ENCODE peak calls at places on chromosome 16, in eight cellular contexts. S is GM23248, W is neural progenitor cell, D is hepatocyte, E is HCT116, V is GM23338, A is OCI-LY7, M is PC-3. J is an unnamed sample.
A peak's percentile ranks its signal among the peaks of the same experiment; 100 is the strongest.

GRCh38 chr16:73058221-73058615 is 10.3 kb upstream of the ZFHX3 start:
- DNase-seq in E (no peak), S (peak; percentile 77), A (peak; percentile 72), M (no peak), W (no peak), D (peak; percentile 80), V (peak; percentile 62), J (peak; percentile 49)

GRCh38 chr16:15946257-15947044 is 3.0 kb upstream of the ABCC1 start:
- DNase-seq in W (no peak), M (peak; percentile 85), A (no peak), S (peak; percentile 89), V (no peak), D (peak; percentile 21), E (no peak), J (no peak)

GRCh38 chr16:592518-593306 is 2.8 kb downstream of the RAB40C start:
- DNase-seq in V (no peak), W (no peak), S (peak; percentile 20), A (no peak), M (no peak), D (no peak), E (no peak), J (no peak)

GRCh38 chr16:57680842-57681241 is 12.7 kb downstream of the ADGRG3 start:
- DNase-seq in S (no peak), E (no peak), A (no peak), D (no peak), M (no peak), W (no peak), V (no peak), J (no peak)

GRCh38 chr16:55379876-55380390 is 55.9 kb downstream of the IRX6 start:
- DNase-seq in E (no peak), S (no peak), A (no peak), D (no peak), V (no peak), M (no peak), W (no peak), J (no peak)

GRCh38 chr16:35311475-35311874 is 1852.1 kb downstream of the TP53TG3F start:
- DNase-seq in V (no peak), D (no peak), A (no peak), W (no peak), M (no peak), E (no peak), S (no peak), J (no peak)

GRCh38 chr16:29719063-29719462 is 26.7 kb downstream of the C16orf54 start:
- DNase-seq in E (no peak), S (no peak), D (no peak), A (no peak), V (peak; percentile 24), M (no peak), W (no peak), J (no peak)

GRCh38 chr16:81448154-81449131 is 3.8 kb downstream of the CMIP start:
- DNase-seq in M (peak; percentile 32), A (no peak), V (peak; percentile 44), W (peak; percentile 68), D (peak; percentile 87), E (no peak), S (no peak), J (no peak)

GRCh38 chr16:11412965-11413887 is 68.0 kb downstream of the RMI2 start:
- DNase-seq in V (no peak), M (no peak), W (no peak), S (no peak), D (no peak), A (no peak), E (no peak), J (no peak)

GRCh38 chr16:4414187-4414909 is 2.0 kb downstream of the CORO7 start:
- DNase-seq in S (no peak), A (peak; percentile 59), M (no peak), W (no peak), D (no peak), E (no peak), V (no peak), J (peak; percentile 94)

GRCh38 chr16:84842516-84843148 is 22.8 kb downstream of the CRISPLD2 start:
- DNase-seq in V (no peak), M (no peak), A (no peak), E (no peak), S (no peak), D (no peak), W (no peak), J (no peak)

GRCh38 chr16:81198635-81199034 is 39.9 kb upstream of the BCO1 start:
- DNase-seq in A (no peak), E (no peak), D (no peak), S (peak; percentile 27), W (no peak), V (no peak), M (no peak), J (no peak)

GRCh38 chr16:58087209-58087913 is 41.8 kb downstream of the CFAP20 start:
- DNase-seq in S (no peak), E (no peak), A (no peak), M (no peak), D (no peak), W (no peak), V (no peak), J (no peak)

GRCh38 chr16:867421-868385 is 67.2 kb upstream of the GNG13 start:
- DNase-seq in E (no peak), A (no peak), V (no peak), D (no peak), W (no peak), M (no peak), S (no peak), J (no peak)

GRCh38 chr16:85612191-85612800 is 826 bp upstream of the GSE1 start:
- DNase-seq in M (peak; percentile 88), A (peak; percentile 52), W (peak; percentile 55), S (peak; percentile 97), E (peak; percentile 94), D (peak; percentile 91), V (no peak), J (no peak)

GRCh38 chr16:57091990-57092785 is at the start of gene CPNE2:
- DNase-seq in V (peak; percentile 55), A (peak; percentile 56), S (peak; percentile 64), D (peak; percentile 83), W (peak; percentile 83), E (no peak), M (peak; percentile 29), J (peak; percentile 36)

GRCh38 chr16:56977823-56978430 is 11.4 kb upstream of the NLRC5 start:
- DNase-seq in M (no peak), D (no peak), V (no peak), S (no peak), E (no peak), A (no peak), W (no peak), J (no peak)

GRCh38 chr16:58027341-58028167 is 2.0 kb downstream of the MMP15 start:
- DNase-seq in E (peak; percentile 36), M (peak; percentile 45), V (peak; percentile 88), A (no peak), D (peak; percentile 71), W (peak; percentile 87), S (peak; percentile 43), J (no peak)

GRCh38 chr16:66610111-66610820 is 5.8 kb downstream of the CMTM3 start:
- DNase-seq in M (no peak), A (no peak), S (no peak), V (no peak), W (no peak), E (no peak), D (no peak), J (no peak)
- TF ChIP-seq EZH2phosphoT487 in M (no peak), A (no peak), S (no peak), V (no peak), W (no peak), E (no peak), D (no peak), J (no peak)

DNA sequence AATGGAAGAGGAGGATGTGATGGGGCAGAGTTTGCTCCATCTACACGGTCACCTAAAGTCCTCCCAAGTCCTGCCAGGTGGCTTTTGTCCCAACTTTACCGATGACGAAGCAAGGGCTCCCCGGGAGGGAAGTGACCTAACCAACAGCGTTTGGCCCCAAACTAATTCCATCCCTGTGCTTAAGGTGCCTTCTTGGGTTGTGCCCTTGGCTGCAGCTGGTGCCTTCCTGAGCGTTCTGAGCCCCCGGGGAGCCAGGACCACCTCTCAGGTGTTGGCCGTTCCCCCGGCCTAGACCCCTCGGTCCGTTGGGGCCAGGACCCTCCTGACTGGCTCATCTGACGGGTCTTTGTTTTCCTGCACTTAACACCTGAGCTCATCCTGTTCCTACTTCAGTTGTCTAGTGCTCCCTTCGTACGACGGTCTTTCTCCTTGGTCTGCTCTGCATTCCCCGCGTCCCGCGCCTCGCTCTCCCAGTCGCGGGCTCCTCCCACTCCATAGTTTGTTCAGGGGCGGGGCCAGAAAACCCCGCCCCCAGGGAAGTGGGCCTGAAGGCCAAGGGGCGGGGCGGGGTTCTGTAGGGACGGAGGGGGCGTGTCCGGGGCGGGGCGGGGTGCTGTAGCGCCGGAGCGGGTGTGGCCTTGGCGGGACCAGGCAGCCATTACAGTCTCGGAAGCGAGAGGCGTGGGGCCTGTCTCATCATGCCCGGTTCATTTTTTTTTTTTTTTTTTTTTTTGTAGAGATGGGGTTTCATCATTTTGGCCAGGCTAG is 822 bp upstream of the ZSCAN10 start:
- DNase-seq in W (peak; percentile 98), M (peak; percentile 82), D (peak; percentile 98), E (peak; percentile 81), S (peak; percentile 98), V (peak; percentile 99), A (peak; percentile 94), J (peak; percentile 92)
- H3K4me3 ChIP-seq in W (peak overlapping the region; percentile 47), M (no peak overlapping the region), D (no peak overlapping the region), E (peak overlapping the region; percentile 5), S (peak overlapping the region; percentile 50), V (peak overlapping the region; percentile 89), A (peak overlapping the region; percentile 56), J (peak overlapping the region; percentile 40)

DNA sequence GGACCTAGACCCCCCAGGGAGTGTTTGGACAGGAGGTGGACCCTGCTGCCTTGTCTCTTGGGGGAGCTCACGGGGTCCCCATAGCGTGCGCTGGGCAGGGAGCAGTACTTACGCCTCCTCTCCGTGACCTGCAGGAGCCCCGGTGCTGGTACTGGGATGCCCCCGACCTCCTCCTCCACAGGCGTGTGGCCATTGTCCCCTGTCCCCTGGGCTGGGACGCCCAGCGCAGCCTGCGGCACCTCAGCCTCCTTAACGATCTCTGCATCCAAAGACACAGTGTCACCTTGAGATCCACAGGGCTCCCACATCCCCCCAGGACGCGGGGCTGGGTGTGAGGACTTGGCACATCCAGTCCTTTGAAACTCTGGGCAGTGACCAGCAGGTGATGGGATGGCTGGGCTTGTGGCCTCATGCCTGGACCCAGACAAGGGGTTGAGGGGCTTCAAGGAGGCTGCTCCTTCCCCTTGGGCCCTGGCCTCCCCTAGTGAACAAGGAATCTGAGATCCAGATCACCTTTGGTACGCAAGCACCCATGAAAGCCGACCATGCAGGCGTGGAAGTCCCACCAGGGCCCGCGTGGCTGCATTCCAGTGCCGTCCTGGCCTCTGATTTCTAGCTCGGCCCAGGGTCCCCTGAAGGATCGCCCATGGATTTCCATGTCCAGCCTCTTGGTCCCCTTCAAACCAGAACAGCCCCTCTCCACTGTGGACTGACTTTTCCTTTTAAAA is 9.9 kb downstream of the DBNDD1 start:
- DNase-seq in M (no peak), S (no peak), A (no peak), E (no peak), W (no peak), V (no peak), D (no peak), J (no peak)
- H3K4me2 ChIP-seq in M (no peak overlapping the region), S (no peak overlapping the region), A (peak overlapping the region; percentile 53), E (no peak overlapping the region), W (no peak overlapping the region), V (no peak overlapping the region), D (no peak overlapping the region), J (no peak overlapping the region)

DNA sequence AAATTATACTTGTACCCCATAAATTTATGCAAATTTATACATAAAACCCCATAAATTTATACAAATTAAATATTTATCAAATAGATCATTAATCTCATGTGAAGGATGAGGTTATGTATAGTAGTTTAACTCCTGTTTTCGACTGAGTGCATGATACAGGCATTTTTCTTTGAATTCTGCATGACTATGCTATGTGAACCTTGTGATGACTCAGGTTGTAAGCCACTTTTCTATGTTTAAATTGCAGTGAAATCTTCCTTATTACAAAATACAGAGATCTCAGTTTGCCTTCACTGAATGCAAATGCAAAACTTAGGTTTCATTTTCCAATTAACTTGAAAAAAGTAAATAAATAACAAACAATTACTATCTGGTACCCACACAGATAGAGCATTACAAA is 843.7 kb downstream of the CDH11 start:
- DNase-seq in D (no peak), M (peak; percentile 30), V (no peak), S (peak; percentile 68), W (no peak), A (no peak), E (no peak), J (no peak)
- TF ChIP-seq EZH2phosphoT487 in D (no peak), M (no peak), V (no peak), S (no peak), W (no peak), A (no peak), E (no peak), J (no peak)